ENCODE peak calls at places on chromosomes 1 and 21, in four cellular contexts. One of them, this sample, is unnamed.

GRCh38 chr1:30191154-30191702 is 532.2 kb downstream of the MATN1 start:
- DNase-seq in endodermal cell: peak; percentile 73
- DNase-seq in NB4: peak; percentile 52
- DNase-seq in effector memory CD4-positive, alpha-beta T cell: peak; percentile 39
- DNase-seq in this sample: peak; percentile 73

GRCh38 chr21:16279658-16280581 is 550.1 kb downstream of the USP25 start:
- DNase-seq in effector memory CD4-positive, alpha-beta T cell: no peak
- DNase-seq in NB4: no peak
- DNase-seq in endodermal cell: peak; percentile 61
- DNase-seq in this sample: no peak

GRCh38 chr1:235077571-235078479 is 50.8 kb downstream of the TOMM20 start:
- DNase-seq in effector memory CD4-positive, alpha-beta T cell: no peak
- DNase-seq in endodermal cell: no peak
- DNase-seq in NB4: peak; percentile 78
- DNase-seq in this sample: no peak

GRCh38 chr21:37658994-37659458 is 257.2 kb downstream of the KCNJ6 start:
- DNase-seq in effector memory CD4-positive, alpha-beta T cell: no peak
- DNase-seq in NB4: no peak
- DNase-seq in endodermal cell: no peak
- DNase-seq in this sample: no peak

GRCh38 chr1:111203681-111204210 is 3.3 kb upstream of the DENND2D start:
- DNase-seq in NB4: peak; percentile 98
- DNase-seq in effector memory CD4-positive, alpha-beta T cell: peak; percentile 85
- DNase-seq in endodermal cell: no peak
- DNase-seq in this sample: peak; percentile 91

GRCh38 chr1:91014475-91014874 is 7.4 kb downstream of the ZNF644 start:
- DNase-seq in effector memory CD4-positive, alpha-beta T cell: no peak
- DNase-seq in NB4: no peak
- DNase-seq in endodermal cell: no peak
- DNase-seq in this sample: no peak

GRCh38 chr1:8284167-8284566 is 33.7 kb upstream of the SLC45A1 start:
- DNase-seq in endodermal cell: no peak
- DNase-seq in effector memory CD4-positive, alpha-beta T cell: no peak
- DNase-seq in NB4: no peak
- DNase-seq in this sample: no peak

GRCh38 chr1:31872658-31873636 is 57.1 kb upstream of the SPOCD1 start:
- DNase-seq in effector memory CD4-positive, alpha-beta T cell: no peak
- DNase-seq in endodermal cell: peak; percentile 22
- DNase-seq in NB4: peak; percentile 27
- DNase-seq in this sample: peak; percentile 14

GRCh38 chr1:167821969-167822685 is 91.8 kb downstream of the ADCY10 start:
- DNase-seq in effector memory CD4-positive, alpha-beta T cell: no peak
- DNase-seq in NB4: no peak
- DNase-seq in endodermal cell: peak; percentile 22
- DNase-seq in this sample: peak; percentile 10

GRCh38 chr1:243246916-243247315 is 8.2 kb downstream of the CEP170 start:
- DNase-seq in effector memory CD4-positive, alpha-beta T cell: no peak
- DNase-seq in endodermal cell: no peak
- DNase-seq in NB4: peak; percentile 58
- DNase-seq in this sample: no peak

GRCh38 chr1:36653850-36654249 is 171.1 kb upstream of the CSF3R start:
- DNase-seq in effector memory CD4-positive, alpha-beta T cell: no peak
- DNase-seq in NB4: peak; percentile 21
- DNase-seq in endodermal cell: no peak
- DNase-seq in this sample: no peak

DNA sequence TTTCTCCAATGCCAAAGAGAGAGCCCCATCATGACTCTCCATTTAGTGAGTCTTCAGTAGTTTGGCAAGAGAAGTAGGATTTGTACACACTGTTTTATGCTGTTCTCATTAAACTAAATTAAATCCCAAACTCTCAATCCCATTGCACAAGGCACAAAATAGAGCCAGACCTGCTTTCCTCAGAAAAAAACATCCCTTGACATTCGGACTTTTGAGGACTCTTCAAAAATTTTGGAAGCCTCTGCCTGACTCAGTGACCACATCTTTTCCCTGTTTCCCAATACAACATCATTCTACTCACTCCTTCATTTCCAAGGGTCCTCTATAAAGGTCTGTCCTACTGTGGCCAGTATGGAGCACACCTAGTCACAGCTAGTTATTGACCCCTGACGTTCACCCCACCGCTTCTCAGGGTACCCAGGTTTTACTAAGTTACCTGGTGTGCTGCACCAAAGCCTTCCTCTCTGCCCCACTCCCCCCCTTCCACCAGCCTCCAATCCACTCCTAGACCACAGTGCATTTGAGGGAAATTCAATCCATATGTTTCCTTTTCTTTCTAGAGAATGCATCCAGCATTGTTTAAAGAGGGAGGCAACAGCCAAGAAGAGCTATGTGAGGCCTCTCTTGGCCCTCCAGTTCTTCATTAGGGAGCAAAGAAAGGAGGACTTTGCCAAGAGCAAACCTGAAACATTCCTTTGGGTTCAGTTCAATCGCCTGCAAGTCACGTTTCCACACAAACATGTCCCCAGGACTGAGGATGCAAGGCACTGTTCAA is 428.7 kb downstream of the PLPP3 start:
- DNase-seq in NB4: no peak
- DNase-seq in effector memory CD4-positive, alpha-beta T cell: no peak
- DNase-seq in endodermal cell: no peak
- DNase-seq in this sample: no peak
- H3K4me3 ChIP-seq in NB4: no peak overlapping the region
- H3K4me3 ChIP-seq in effector memory CD4-positive, alpha-beta T cell: no peak overlapping the region
- H3K4me3 ChIP-seq in endodermal cell: no peak overlapping the region
- H3K4me3 ChIP-seq in this sample: no peak overlapping the region

DNA sequence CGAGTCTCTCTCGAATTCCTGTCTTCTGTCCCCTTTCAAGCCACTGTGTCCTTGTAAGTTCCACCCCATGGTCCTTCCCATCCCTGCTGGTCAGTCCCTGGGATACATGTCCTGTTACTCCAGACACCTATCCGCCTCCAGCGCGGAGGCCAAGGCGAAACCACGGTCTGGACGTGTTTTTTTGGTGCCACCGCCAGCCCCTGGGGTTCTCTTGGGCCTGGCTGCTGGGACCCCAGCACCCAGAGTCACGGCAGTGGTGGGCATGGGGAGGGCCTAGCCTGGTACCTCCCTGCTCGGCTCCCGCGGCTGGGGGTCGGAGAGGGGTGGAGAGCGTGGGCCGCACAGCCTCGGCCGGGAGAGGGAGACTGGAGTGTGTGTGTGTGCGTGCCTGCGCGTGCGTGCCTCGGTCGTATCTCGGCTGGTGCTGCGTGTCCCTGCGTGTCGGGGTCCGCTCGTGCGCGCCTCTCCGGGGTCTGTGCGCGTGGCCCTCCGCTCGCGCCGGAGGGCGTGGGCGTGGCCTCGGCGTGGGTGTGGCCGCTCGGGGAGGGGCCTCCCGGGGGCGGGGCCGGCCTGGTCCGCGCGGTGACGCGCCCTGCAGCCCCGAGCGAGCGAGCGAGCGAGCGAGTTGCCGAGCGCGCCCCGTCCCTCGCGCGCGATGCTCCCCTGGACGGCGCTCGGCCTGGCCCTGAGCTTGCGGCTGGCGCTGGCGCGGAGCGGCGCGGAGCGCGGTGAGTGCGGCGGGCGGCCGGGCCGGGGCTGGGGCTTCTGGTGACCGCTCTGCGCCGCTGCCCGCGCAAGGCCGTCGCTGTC is at the start of gene VWA1:
- DNase-seq in effector memory CD4-positive, alpha-beta T cell: peak; percentile 30
- DNase-seq in NB4: no peak
- DNase-seq in endodermal cell: peak; percentile 87
- DNase-seq in this sample: peak; percentile 52
- H3K4me3 ChIP-seq in effector memory CD4-positive, alpha-beta T cell: peak within 1 kb of the TSS; percentile 25
- H3K4me3 ChIP-seq in NB4: no peak within 1 kb of the TSS
- H3K4me3 ChIP-seq in endodermal cell: peak within 1 kb of the TSS; percentile 69
- H3K4me3 ChIP-seq in this sample: no peak within 1 kb of the TSS

GRCh38 chr1:223011230-223011856 is 131.7 kb downstream of the TLR5 start:
- DNase-seq in NB4: no peak
- DNase-seq in effector memory CD4-positive, alpha-beta T cell: no peak
- DNase-seq in endodermal cell: peak; percentile 58
- DNase-seq in this sample: no peak

GRCh38 chr1:223012176-223012788 is 130.8 kb downstream of the TLR5 start:
- DNase-seq in endodermal cell: no peak
- DNase-seq in effector memory CD4-positive, alpha-beta T cell: no peak
- DNase-seq in NB4: no peak
- DNase-seq in this sample: no peak

GRCh38 chr1:223016890-223017289 is 126.2 kb downstream of the TLR5 start:
- DNase-seq in effector memory CD4-positive, alpha-beta T cell: no peak
- DNase-seq in endodermal cell: peak; percentile 73
- DNase-seq in NB4: no peak
- DNase-seq in this sample: no peak

GRCh38 chr1:223016381-223016780 is 126.7 kb downstream of the TLR5 start:
- DNase-seq in endodermal cell: no peak
- DNase-seq in effector memory CD4-positive, alpha-beta T cell: no peak
- DNase-seq in NB4: no peak
- DNase-seq in this sample: no peak

DNA sequence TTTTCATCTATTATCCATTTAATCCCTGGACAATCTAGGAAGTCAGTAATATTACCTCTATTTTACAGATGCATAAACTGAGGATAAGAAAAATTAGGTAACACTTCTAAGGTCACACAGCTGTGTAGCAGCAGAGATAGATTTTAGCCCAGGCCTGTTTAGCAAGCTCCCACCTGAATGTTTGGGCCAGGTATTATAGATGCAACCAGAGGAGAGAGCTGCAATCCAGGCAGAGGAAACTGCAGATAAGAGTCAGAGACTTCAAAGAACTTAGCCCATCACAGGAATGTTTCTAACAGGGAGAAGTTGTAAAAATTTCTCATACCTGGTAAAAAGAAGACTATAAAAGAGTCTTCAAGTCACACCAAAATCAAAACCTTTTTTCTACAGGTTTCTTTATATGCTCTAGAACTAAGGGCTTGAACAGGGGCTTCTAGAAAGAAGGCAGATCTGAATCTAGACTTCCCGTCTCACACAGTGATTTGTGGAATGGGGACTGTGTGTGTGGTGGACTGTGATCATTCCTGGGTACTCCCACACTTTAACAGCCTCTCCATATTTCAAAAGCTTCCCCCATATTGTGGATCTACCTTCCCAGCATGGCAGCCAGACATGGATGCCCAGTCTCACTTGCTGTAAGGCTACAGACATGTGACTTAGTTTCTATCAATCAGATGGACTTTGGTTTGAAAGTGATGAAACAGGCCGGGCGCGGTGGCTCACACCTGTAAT is 128.7 kb downstream of the TLR5 start:
- DNase-seq in NB4: no peak
- DNase-seq in endodermal cell: no peak
- DNase-seq in effector memory CD4-positive, alpha-beta T cell: no peak
- DNase-seq in this sample: no peak
- H3K4me3 ChIP-seq in NB4: no peak overlapping the region
- H3K4me3 ChIP-seq in endodermal cell: no peak overlapping the region
- H3K4me3 ChIP-seq in effector memory CD4-positive, alpha-beta T cell: no peak overlapping the region
- H3K4me3 ChIP-seq in this sample: no peak overlapping the region

GRCh38 chr1:24705260-24706073 is 39.8 kb upstream of the CLIC4 start:
- DNase-seq in effector memory CD4-positive, alpha-beta T cell: peak; percentile 11
- DNase-seq in NB4: peak; percentile 77
- DNase-seq in endodermal cell: peak; percentile 94
- DNase-seq in this sample: peak; percentile 16
- H3K4me3 ChIP-seq in effector memory CD4-positive, alpha-beta T cell: no peak overlapping the region
- H3K4me3 ChIP-seq in NB4: no peak overlapping the region
- H3K4me3 ChIP-seq in endodermal cell: no peak overlapping the region
- H3K4me3 ChIP-seq in this sample: no peak overlapping the region

GRCh38 chr1:12595839-12596821 is 21.9 kb downstream of the DHRS3 start:
- DNase-seq in endodermal cell: peak; percentile 92
- DNase-seq in effector memory CD4-positive, alpha-beta T cell: no peak
- DNase-seq in NB4: peak; percentile 88
- DNase-seq in this sample: no peak
- H3K4me3 ChIP-seq in endodermal cell: peak overlapping the region; percentile 49
- H3K4me3 ChIP-seq in effector memory CD4-positive, alpha-beta T cell: peak overlapping the region; percentile 23
- H3K4me3 ChIP-seq in NB4: no peak overlapping the region
- H3K4me3 ChIP-seq in this sample: no peak overlapping the region

GRCh38 chr1:118186026-118186425 is 998 bp upstream of the SPAG17 start:
- DNase-seq in NB4: no peak
- DNase-seq in endodermal cell: no peak
- DNase-seq in effector memory CD4-positive, alpha-beta T cell: no peak
- DNase-seq in this sample: no peak

GRCh38 chr1:118184737-118185082 is 318 bp downstream of the SPAG17 start:
- DNase-seq in effector memory CD4-positive, alpha-beta T cell: no peak
- DNase-seq in NB4: no peak
- DNase-seq in endodermal cell: no peak
- DNase-seq in this sample: no peak

DNA sequence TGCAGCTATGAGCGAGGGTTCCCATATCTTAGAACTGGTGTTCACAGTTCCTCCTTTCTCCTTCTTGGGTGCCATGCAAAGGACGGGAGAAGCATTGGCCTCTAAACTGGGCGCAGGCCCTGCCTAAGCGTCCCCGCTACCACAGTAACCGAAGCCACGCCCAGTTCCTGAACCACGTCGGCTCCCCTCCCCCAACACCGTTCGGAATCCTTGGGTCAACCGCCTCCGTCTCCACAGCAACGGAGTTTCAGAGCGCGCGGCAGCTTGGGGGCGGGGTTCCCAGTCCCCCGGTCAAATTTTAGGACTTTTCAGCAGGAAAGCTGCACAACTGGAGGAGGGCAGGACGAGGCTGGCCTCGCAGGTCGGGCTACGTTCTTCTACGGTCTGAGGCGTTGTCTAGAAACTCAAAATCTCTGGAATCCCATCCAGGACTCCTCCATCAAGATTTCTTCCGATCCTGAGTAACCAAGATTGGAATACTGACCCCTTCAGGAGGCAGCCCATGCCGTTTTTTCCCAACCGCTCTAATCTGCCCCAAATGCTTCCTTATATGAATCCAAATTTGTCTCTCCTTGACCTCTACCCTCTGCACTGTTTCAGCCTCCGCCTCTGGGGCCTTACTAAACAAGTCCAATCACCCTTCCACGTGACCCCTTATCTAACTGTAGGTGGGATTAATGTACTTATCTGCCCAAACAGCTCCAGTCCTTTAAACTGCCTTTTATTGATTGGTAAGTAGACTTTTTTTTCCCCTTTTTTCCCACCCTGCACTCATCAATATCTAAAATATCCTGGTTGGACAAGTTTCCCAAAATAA is at the start of gene SPAG17:
- DNase-seq in NB4: peak; percentile 6
- DNase-seq in endodermal cell: peak; percentile 98
- DNase-seq in effector memory CD4-positive, alpha-beta T cell: no peak
- DNase-seq in this sample: no peak
- H3K4me3 ChIP-seq in NB4: no peak within 1 kb of the TSS
- H3K4me3 ChIP-seq in endodermal cell: peak within 1 kb of the TSS; percentile 83
- H3K4me3 ChIP-seq in effector memory CD4-positive, alpha-beta T cell: no peak within 1 kb of the TSS
- H3K4me3 ChIP-seq in this sample: no peak within 1 kb of the TSS

DNA sequence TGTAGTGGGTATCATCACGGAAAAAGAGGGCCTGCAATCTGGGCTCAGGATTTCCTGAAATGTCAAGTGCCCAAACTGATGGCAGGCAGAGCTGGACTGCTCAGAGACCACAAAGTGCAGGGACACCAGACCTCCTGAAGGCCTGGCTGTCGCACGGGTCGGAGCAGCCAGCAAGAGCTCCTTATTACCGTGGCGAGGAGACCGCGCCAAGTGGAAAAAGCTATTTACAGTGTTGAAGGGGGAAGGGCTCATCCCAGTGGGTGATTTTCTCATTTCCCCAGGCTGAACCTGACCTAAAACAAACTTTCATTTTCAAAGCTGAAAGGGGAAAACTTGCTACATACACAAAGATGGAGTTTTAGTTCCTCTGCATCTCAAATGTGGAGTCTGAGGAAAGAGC is 74.7 kb upstream of the JAK1 start:
- DNase-seq in effector memory CD4-positive, alpha-beta T cell: no peak
- DNase-seq in endodermal cell: no peak
- DNase-seq in NB4: no peak
- DNase-seq in this sample: no peak
- H3K4me3 ChIP-seq in effector memory CD4-positive, alpha-beta T cell: no peak overlapping the region
- H3K4me3 ChIP-seq in endodermal cell: no peak overlapping the region
- H3K4me3 ChIP-seq in NB4: no peak overlapping the region
- H3K4me3 ChIP-seq in this sample: no peak overlapping the region

This sample was measured in CD4-positive, alpha-beta memory T cell.